ENCODE peak calls at places on chromosomes 16 and 17, in five cellular contexts. M, Q, O, U and E are unnamed samples.

GRCh38 chr16:28883221-28883996 is 5.1 kb downstream of the ATP2A1 start:
- DNase-seq in U (no peak), Q (no peak), M (no peak), O (peak; percentile 46), E (no peak)

GRCh38 chr17:82491196-82491530 is 28.4 kb upstream of the FOXK2 start:
- DNase-seq in O (no peak), M (no peak), Q (no peak), U (no peak), E (no peak)

GRCh38 chr17:66507103-66507923 is 204.9 kb downstream of the PRKCA start:
- DNase-seq in M (peak; percentile 72), Q (no peak), U (no peak), O (no peak), E (no peak)

GRCh38 chr16:74275031-74275636 is 21.5 kb upstream of the PSMD7 start:
- DNase-seq in M (peak; percentile 17), O (no peak), U (no peak), Q (no peak), E (no peak)

GRCh38 chr17:50466371-50467113 is 2.1 kb downstream of the CHAD start:
- DNase-seq in U (no peak), O (no peak), Q (no peak), M (no peak), E (no peak)

GRCh38 chr16:84484579-84485254 is 19.7 kb downstream of the MEAK7 start:
- DNase-seq in O (no peak), M (peak; percentile 53), Q (no peak), U (peak; percentile 47), E (peak; percentile 73)

GRCh38 chr17:1797323-1797722 is 32.4 kb downstream of the SMYD4 start:
- DNase-seq in M (no peak), O (no peak), Q (no peak), U (no peak), E (no peak)

GRCh38 chr16:29818082-29818481 is 2.1 kb downstream of the PAGR1 start:
- DNase-seq in O (no peak), U (no peak), Q (no peak), M (peak; percentile 12), E (no peak)

GRCh38 chr17:50847566-50847965 is 12.2 kb downstream of the WFIKKN2 start:
- DNase-seq in Q (no peak), M (no peak), O (peak; percentile 19), U (no peak), E (no peak)

GRCh38 chr17:15441315-15441714 is 26.1 kb downstream of the CDRT4 start:
- DNase-seq in O (no peak), U (no peak), M (no peak), Q (no peak), E (no peak)

GRCh38 chr17:18953231-18953728 is 1.3 kb downstream of the SLC5A10 start:
- DNase-seq in U (no peak), Q (no peak), O (no peak), M (no peak), E (no peak)

GRCh38 chr16:54244061-54244886 is 42.3 kb downstream of the IRX3 start:
- DNase-seq in O (no peak), Q (no peak), U (no peak), M (no peak), E (no peak)

GRCh38 chr16:55297062-55297909 is 26.7 kb upstream of the IRX6 start:
- DNase-seq in U (peak; percentile 5), O (no peak), M (no peak), Q (no peak), E (no peak)

GRCh38 chr17:8420041-8420934 is 15.4 kb upstream of the NDEL1 start:
- DNase-seq in Q (no peak), O (no peak), M (peak; percentile 80), U (no peak), E (no peak)

GRCh38 chr16:58187092-58187491 is 10.8 kb downstream of the CSNK2A2 start:
- DNase-seq in Q (no peak), M (no peak), U (no peak), O (no peak), E (no peak)

GRCh38 chr17:8755590-8756255 is 2.6 kb downstream of the SPDYE4 start:
- DNase-seq in M (no peak), O (no peak), Q (no peak), U (peak; percentile 25), E (no peak)

GRCh38 chr16:2287916-2288547 is 20.1 kb upstream of the RNPS1 start:
- DNase-seq in M (no peak), Q (no peak), O (peak; percentile 21), U (no peak), E (no peak)

GRCh38 chr17:6639651-6640535 is 618 bp downstream of the KIAA0753 start:
- DNase-seq in M (peak; percentile 72), U (peak; percentile 38), Q (no peak), O (peak; percentile 52), E (no peak)

GRCh38 chr17:8868529-8868951 is 1.1 kb upstream of the PIK3R6 start:
- DNase-seq in M (no peak), O (no peak), U (no peak), Q (no peak), E (no peak)

GRCh38 chr17:75785016-75785769 is 587 bp downstream of the UNK start:
- DNase-seq in U (no peak), Q (peak; percentile 86), O (no peak), M (peak; percentile 91), E (peak; percentile 90)

GRCh38 chr17:19482571-19482970 is 51.1 kb upstream of the SLC47A1 start:
- DNase-seq in U (peak; percentile 28), O (no peak), Q (no peak), M (peak; percentile 39), E (no peak)

GRCh38 chr17:56707312-56708219 is 114.1 kb downstream of the NOG start:
- DNase-seq in Q (peak; percentile 15), M (peak; percentile 71), O (peak; percentile 72), U (no peak), E (no peak)

GRCh38 chr17:8713315-8713714 is 31.3 kb downstream of the CCDC42 start:
- DNase-seq in Q (no peak), M (no peak), O (no peak), U (no peak), E (no peak)

GRCh38 chr17:31573861-31574260 is 182.4 kb downstream of the RAB11FIP4 start:
- DNase-seq in Q (no peak), O (no peak), M (no peak), U (peak; percentile 91), E (no peak)

GRCh38 chr16:87681990-87682570 is 79.8 kb downstream of the JPH3 start:
- DNase-seq in Q (no peak), M (peak; percentile 77), U (no peak), O (peak; percentile 74), E (no peak)

GRCh38 chr16:87679593-87680271 is 77.4 kb downstream of the JPH3 start:
- DNase-seq in O (no peak), M (no peak), U (no peak), Q (no peak), E (no peak)

GRCh38 chr16:87678618-87679017 is 76.3 kb downstream of the JPH3 start:
- DNase-seq in O (no peak), M (no peak), U (peak; percentile 24), Q (no peak), E (no peak)

GRCh38 chr16:87677830-87678229 is 75.5 kb downstream of the JPH3 start:
- DNase-seq in U (no peak), Q (no peak), O (no peak), M (no peak), E (no peak)

DNA sequence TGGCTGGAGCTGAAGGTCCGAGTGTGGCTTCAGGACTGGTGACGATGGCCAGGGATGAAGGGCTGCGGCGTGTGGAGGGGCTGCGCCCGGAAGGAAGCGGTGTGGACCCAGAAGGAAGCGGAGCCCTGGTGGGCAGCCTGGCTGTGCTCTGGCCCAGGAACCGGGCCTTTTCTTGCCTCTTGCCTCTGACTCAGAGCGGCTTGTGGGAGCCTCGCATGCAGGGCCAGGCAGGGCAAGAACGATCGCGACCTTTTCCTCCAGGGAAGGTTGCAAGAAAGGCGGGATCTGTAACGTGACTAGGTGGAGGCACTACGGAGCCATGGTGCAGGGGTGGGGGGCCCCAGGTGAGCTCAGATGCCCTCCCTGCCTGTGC is 78.0 kb downstream of the JPH3 start:
- DNase-seq in M (no peak), Q (no peak), U (no peak), O (no peak), E (no peak)
- H2BK12ac ChIP-seq in M (no peak overlapping the region), Q (no peak overlapping the region), U (no peak overlapping the region), O (no peak overlapping the region), E (no peak overlapping the region)

GRCh38 chr17:30232015-30232821 is 3.3 kb downstream of the SLC6A4 start:
- DNase-seq in U (no peak), O (no peak), M (no peak), Q (no peak), E (no peak)

GRCh38 chr17:30234954-30235353 is 543 bp downstream of the SLC6A4 start:
- DNase-seq in U (no peak), M (no peak), O (peak; percentile 32), Q (no peak), E (no peak)

GRCh38 chr17:30230596-30231125 is 4.8 kb downstream of the SLC6A4 start:
- DNase-seq in Q (no peak), U (no peak), M (no peak), O (no peak), E (no peak)

GRCh38 chr17:30234296-30234695 is 1.2 kb downstream of the SLC6A4 start:
- DNase-seq in O (peak; percentile 17), U (no peak), M (no peak), Q (no peak), E (no peak)

GRCh38 chr17:30232822-30233427 is 2.6 kb downstream of the SLC6A4 start:
- DNase-seq in M (no peak), O (peak; percentile 27), U (no peak), Q (no peak), E (no peak)
- H2BK12ac ChIP-seq in M (no peak overlapping the region), O (no peak overlapping the region), U (no peak overlapping the region), Q (no peak overlapping the region), E (no peak overlapping the region)

DNA sequence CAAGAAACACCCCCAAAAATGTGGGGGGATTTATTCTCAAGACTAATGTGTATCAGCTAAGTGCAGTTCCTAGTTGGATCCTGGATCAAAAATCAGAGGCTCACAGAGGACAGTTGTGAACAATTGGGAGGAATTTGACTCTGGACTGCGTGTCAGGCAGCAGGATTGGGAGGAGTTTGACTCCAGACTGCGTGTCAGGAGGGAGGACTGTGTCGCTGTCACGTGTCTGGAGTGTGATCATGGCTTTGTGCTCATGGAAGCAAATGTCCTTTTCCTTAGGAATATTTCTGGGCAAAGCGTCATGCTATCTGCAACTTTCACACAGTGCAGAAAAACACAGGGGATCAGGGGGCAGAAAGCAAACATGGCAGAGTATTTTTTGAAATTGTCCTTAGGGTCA is 122.2 kb upstream of the CHMP6 start:
- DNase-seq in Q (no peak), U (no peak), O (no peak), M (no peak), E (no peak)
- H2BK12ac ChIP-seq in Q (no peak overlapping the region), U (no peak overlapping the region), O (no peak overlapping the region), M (no peak overlapping the region), E (no peak overlapping the region)

DNA sequence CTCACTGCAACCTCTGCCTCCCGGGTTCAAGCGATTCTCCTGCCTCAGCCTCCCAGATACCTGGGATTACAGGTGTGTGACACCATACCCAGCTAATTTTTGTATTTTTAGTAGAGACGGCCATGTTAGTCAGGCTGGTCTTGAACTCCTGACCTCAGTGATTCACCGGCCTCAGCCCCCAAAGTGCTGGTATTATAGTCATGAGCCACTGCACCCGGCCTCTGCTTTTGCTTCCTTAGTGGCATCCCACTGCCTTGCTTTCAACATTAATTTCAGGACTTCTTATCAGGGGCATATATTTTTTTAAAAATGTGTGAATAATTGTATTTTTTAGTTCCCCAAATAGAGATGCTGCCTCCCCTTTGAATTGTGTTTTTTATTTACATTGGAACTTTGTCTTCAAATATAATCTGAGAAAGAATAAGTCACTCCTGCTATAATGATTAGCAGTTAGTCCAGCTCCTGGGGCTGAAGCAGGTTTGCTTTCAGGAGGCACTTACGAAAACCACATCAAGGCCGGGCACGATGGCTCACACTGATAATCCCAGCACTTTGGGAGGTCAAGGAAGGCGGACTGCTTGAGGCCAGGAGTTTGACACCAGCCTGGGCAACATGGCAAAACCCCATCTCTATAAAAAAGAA is 98.9 kb downstream of the SYCE1L start:
- DNase-seq in Q (no peak), M (peak; percentile 40), U (peak; percentile 50), O (no peak), E (no peak)
- H2BK12ac ChIP-seq in Q (no peak overlapping the region), M (no peak overlapping the region), U (peak overlapping the region; percentile 61), O (no peak overlapping the region), E (no peak overlapping the region)